ENCODE peak calls at places on chromosomes 7 and 10, in nine cellular contexts. One of them, this sample, is unnamed.
A peak's percentile ranks its signal among the peaks of the same experiment; 100 is the strongest.

GRCh38 chr7:76281006-76281705 is 21.3 kb upstream of the HSPB1 start:
- DNase-seq in SK-N-SH: peak; percentile 83
- DNase-seq in GM04504: no peak
- DNase-seq in T-helper 2 cell: no peak
- DNase-seq in activated CD4-positive, CD25-positive, alpha-beta regulatory T cell: no peak
- DNase-seq in renal cortical epithelial cell: no peak
- DNase-seq in nephron progenitor cell: peak; percentile 59
- DNase-seq in MG63: no peak
- DNase-seq in SW480: no peak
- DNase-seq in this sample: peak; percentile 58

GRCh38 chr10:92381543-92381954 is 90.6 kb downstream of the MARCHF5 start:
- DNase-seq in SK-N-SH: peak; percentile 41
- DNase-seq in GM04504: no peak
- DNase-seq in T-helper 2 cell: no peak
- DNase-seq in activated CD4-positive, CD25-positive, alpha-beta regulatory T cell: no peak
- DNase-seq in renal cortical epithelial cell: no peak
- DNase-seq in nephron progenitor cell: no peak
- DNase-seq in MG63: no peak
- DNase-seq in SW480: no peak
- DNase-seq in this sample: no peak

GRCh38 chr10:29519670-29520069 is 115.1 kb downstream of the SVIL start:
- DNase-seq in SK-N-SH: no peak
- DNase-seq in GM04504: no peak
- DNase-seq in T-helper 2 cell: no peak
- DNase-seq in activated CD4-positive, CD25-positive, alpha-beta regulatory T cell: no peak
- DNase-seq in renal cortical epithelial cell: no peak
- DNase-seq in nephron progenitor cell: no peak
- DNase-seq in MG63: no peak
- DNase-seq in SW480: no peak
- DNase-seq in this sample: no peak

GRCh38 chr10:17504547-17505245 is 50.3 kb upstream of the ST8SIA6 start:
- DNase-seq in SK-N-SH: no peak
- DNase-seq in GM04504: peak; percentile 52
- DNase-seq in T-helper 2 cell: no peak
- DNase-seq in activated CD4-positive, CD25-positive, alpha-beta regulatory T cell: no peak
- DNase-seq in renal cortical epithelial cell: peak; percentile 68
- DNase-seq in nephron progenitor cell: no peak
- DNase-seq in MG63: peak; percentile 25
- DNase-seq in SW480: no peak
- DNase-seq in this sample: no peak

GRCh38 chr10:94314913-94315545 is 47.7 kb downstream of the NOC3L start:
- DNase-seq in SK-N-SH: peak; percentile 8
- DNase-seq in GM04504: peak; percentile 32
- DNase-seq in T-helper 2 cell: no peak
- DNase-seq in activated CD4-positive, CD25-positive, alpha-beta regulatory T cell: no peak
- DNase-seq in renal cortical epithelial cell: no peak
- DNase-seq in nephron progenitor cell: no peak
- DNase-seq in MG63: peak; percentile 32
- DNase-seq in SW480: no peak
- DNase-seq in this sample: no peak

GRCh38 chr7:36564500-36564899 is 159.8 kb downstream of the AOAH start:
- DNase-seq in SK-N-SH: peak; percentile 55
- DNase-seq in GM04504: no peak
- DNase-seq in T-helper 2 cell: no peak
- DNase-seq in activated CD4-positive, CD25-positive, alpha-beta regulatory T cell: no peak
- DNase-seq in renal cortical epithelial cell: no peak
- DNase-seq in nephron progenitor cell: no peak
- DNase-seq in MG63: no peak
- DNase-seq in SW480: no peak
- DNase-seq in this sample: no peak

GRCh38 chr7:945556-946255 is 8.8 kb downstream of the ADAP1 start:
- DNase-seq in SK-N-SH: no peak
- DNase-seq in GM04504: no peak
- DNase-seq in T-helper 2 cell: no peak
- DNase-seq in activated CD4-positive, CD25-positive, alpha-beta regulatory T cell: no peak
- DNase-seq in renal cortical epithelial cell: peak; percentile 53
- DNase-seq in nephron progenitor cell: no peak
- DNase-seq in MG63: no peak
- DNase-seq in SW480: peak; percentile 99
- DNase-seq in this sample: peak; percentile 23

GRCh38 chr7:148514236-148514635 is 76.3 kb upstream of the C7orf33 start:
- DNase-seq in SK-N-SH: no peak
- DNase-seq in GM04504: no peak
- DNase-seq in T-helper 2 cell: no peak
- DNase-seq in activated CD4-positive, CD25-positive, alpha-beta regulatory T cell: no peak
- DNase-seq in renal cortical epithelial cell: no peak
- DNase-seq in nephron progenitor cell: no peak
- DNase-seq in MG63: no peak
- DNase-seq in SW480: no peak
- DNase-seq in this sample: no peak

GRCh38 chr7:34357068-34357467 is 300.9 kb upstream of the NPSR1 start:
- DNase-seq in SK-N-SH: no peak
- DNase-seq in GM04504: no peak
- DNase-seq in T-helper 2 cell: no peak
- DNase-seq in activated CD4-positive, CD25-positive, alpha-beta regulatory T cell: no peak
- DNase-seq in renal cortical epithelial cell: peak; percentile 16
- DNase-seq in nephron progenitor cell: no peak
- DNase-seq in MG63: no peak
- DNase-seq in SW480: peak; percentile 80
- DNase-seq in this sample: no peak

GRCh38 chr10:125038637-125039036 is 96.7 kb downstream of the ZRANB1 start:
- DNase-seq in SK-N-SH: no peak
- DNase-seq in GM04504: no peak
- DNase-seq in T-helper 2 cell: no peak
- DNase-seq in activated CD4-positive, CD25-positive, alpha-beta regulatory T cell: no peak
- DNase-seq in renal cortical epithelial cell: no peak
- DNase-seq in nephron progenitor cell: no peak
- DNase-seq in MG63: peak; percentile 39
- DNase-seq in SW480: peak; percentile 21
- DNase-seq in this sample: peak; percentile 82

GRCh38 chr10:23478570-23478969 is 39.7 kb downstream of the OTUD1 start:
- DNase-seq in SK-N-SH: no peak
- DNase-seq in GM04504: no peak
- DNase-seq in T-helper 2 cell: no peak
- DNase-seq in activated CD4-positive, CD25-positive, alpha-beta regulatory T cell: no peak
- DNase-seq in renal cortical epithelial cell: peak; percentile 7
- DNase-seq in nephron progenitor cell: no peak
- DNase-seq in MG63: no peak
- DNase-seq in SW480: no peak
- DNase-seq in this sample: no peak

GRCh38 chr7:50156163-50156562 is 63.1 kb upstream of the ZPBP start:
- DNase-seq in SK-N-SH: no peak
- DNase-seq in GM04504: no peak
- DNase-seq in T-helper 2 cell: no peak
- DNase-seq in activated CD4-positive, CD25-positive, alpha-beta regulatory T cell: no peak
- DNase-seq in renal cortical epithelial cell: no peak
- DNase-seq in nephron progenitor cell: no peak
- DNase-seq in MG63: no peak
- DNase-seq in SW480: no peak
- DNase-seq in this sample: no peak

GRCh38 chr7:134462337-134462925 is 3.5 kb upstream of the AKR1B1 start:
- DNase-seq in SK-N-SH: no peak
- DNase-seq in GM04504: peak; percentile 35
- DNase-seq in T-helper 2 cell: no peak
- DNase-seq in activated CD4-positive, CD25-positive, alpha-beta regulatory T cell: no peak
- DNase-seq in renal cortical epithelial cell: peak; percentile 97
- DNase-seq in nephron progenitor cell: no peak
- DNase-seq in MG63: no peak
- DNase-seq in SW480: no peak
- DNase-seq in this sample: no peak

GRCh38 chr7:43164757-43165156 is 52.3 kb downstream of the HECW1 start:
- DNase-seq in SK-N-SH: no peak
- DNase-seq in GM04504: peak; percentile 86
- DNase-seq in T-helper 2 cell: no peak
- DNase-seq in activated CD4-positive, CD25-positive, alpha-beta regulatory T cell: no peak
- DNase-seq in renal cortical epithelial cell: peak; percentile 90
- DNase-seq in nephron progenitor cell: no peak
- DNase-seq in MG63: peak; percentile 35
- DNase-seq in SW480: no peak
- DNase-seq in this sample: no peak

GRCh38 chr10:128440513-128441160 is 314.4 kb upstream of the MKI67 start:
- DNase-seq in SK-N-SH: no peak
- DNase-seq in GM04504: no peak
- DNase-seq in T-helper 2 cell: no peak
- DNase-seq in activated CD4-positive, CD25-positive, alpha-beta regulatory T cell: no peak
- DNase-seq in renal cortical epithelial cell: no peak
- DNase-seq in nephron progenitor cell: peak; percentile 33
- DNase-seq in MG63: no peak
- DNase-seq in SW480: no peak
- DNase-seq in this sample: no peak

GRCh38 chr10:132898391-132899053 is 43.8 kb downstream of the CFAP46 start:
- DNase-seq in SK-N-SH: no peak
- DNase-seq in GM04504: no peak
- DNase-seq in T-helper 2 cell: no peak
- DNase-seq in activated CD4-positive, CD25-positive, alpha-beta regulatory T cell: no peak
- DNase-seq in renal cortical epithelial cell: no peak
- DNase-seq in nephron progenitor cell: no peak
- DNase-seq in MG63: no peak
- DNase-seq in SW480: no peak
- DNase-seq in this sample: peak; percentile 23

GRCh38 chr7:4108951-4109350 is 573.1 kb upstream of the FOXK1 start:
- DNase-seq in SK-N-SH: no peak
- DNase-seq in GM04504: no peak
- DNase-seq in T-helper 2 cell: no peak
- DNase-seq in activated CD4-positive, CD25-positive, alpha-beta regulatory T cell: no peak
- DNase-seq in renal cortical epithelial cell: no peak
- DNase-seq in nephron progenitor cell: no peak
- DNase-seq in MG63: no peak
- DNase-seq in SW480: no peak
- DNase-seq in this sample: no peak